ENCODE peak calls at places on chromosome 20, in seven cellular contexts. One of them, this sample, is unnamed. For H3K36me3, the result is how much of the 10 kb centered on the place peaks cover.

GRCh38 chr20:9241232-9241692 is 172.4 kb downstream of the PLCB4 start:
- DNase-seq in psoas muscle: no peak
- DNase-seq in lower lobe of right lung: no peak
- DNase-seq in hepatocyte: no peak
- DNase-seq in brain microvascular endothelial cell: peak
- DNase-seq in uterus: no peak
- DNase-seq in heart right ventricle: no peak
- DNase-seq in this sample: peak

GRCh38 chr20:45592574-45593189 is 13.6 kb upstream of the WFDC8 start:
- DNase-seq in psoas muscle: no peak
- DNase-seq in lower lobe of right lung: no peak
- DNase-seq in hepatocyte: peak
- DNase-seq in brain microvascular endothelial cell: peak
- DNase-seq in uterus: no peak
- DNase-seq in heart right ventricle: no peak
- DNase-seq in this sample: no peak

GRCh38 chr20:60073086-60073485 is 114.9 kb downstream of the CDH26 start:
- DNase-seq in psoas muscle: no peak
- DNase-seq in lower lobe of right lung: no peak
- DNase-seq in hepatocyte: no peak
- DNase-seq in brain microvascular endothelial cell: no peak
- DNase-seq in uterus: no peak
- DNase-seq in heart right ventricle: no peak
- DNase-seq in this sample: no peak

GRCh38 chr20:51473256-51473655 is 69.3 kb downstream of the NFATC2 start:
- DNase-seq in psoas muscle: no peak
- DNase-seq in lower lobe of right lung: no peak
- DNase-seq in hepatocyte: no peak
- DNase-seq in brain microvascular endothelial cell: no peak
- DNase-seq in uterus: peak
- DNase-seq in heart right ventricle: no peak
- DNase-seq in this sample: no peak

GRCh38 chr20:9087531-9088217 is 18.8 kb downstream of the PLCB4 start:
- DNase-seq in psoas muscle: no peak
- DNase-seq in lower lobe of right lung: no peak
- DNase-seq in hepatocyte: no peak
- DNase-seq in brain microvascular endothelial cell: no peak
- DNase-seq in uterus: no peak
- DNase-seq in heart right ventricle: no peak
- DNase-seq in this sample: no peak

GRCh38 chr20:11271319-11271718 is 597.5 kb upstream of the JAG1 start:
- DNase-seq in psoas muscle: no peak
- DNase-seq in lower lobe of right lung: no peak
- DNase-seq in hepatocyte: no peak
- DNase-seq in brain microvascular endothelial cell: no peak
- DNase-seq in uterus: no peak
- DNase-seq in heart right ventricle: no peak
- DNase-seq in this sample: no peak

GRCh38 chr20:5658897-5659296 is 91.3 kb upstream of the SHLD1 start:
- DNase-seq in psoas muscle: peak
- DNase-seq in lower lobe of right lung: peak
- DNase-seq in hepatocyte: peak
- DNase-seq in brain microvascular endothelial cell: peak
- DNase-seq in uterus: peak
- DNase-seq in heart right ventricle: peak
- DNase-seq in this sample: peak

GRCh38 chr20:33963756-33964155 is 30.0 kb upstream of the RALY start:
- DNase-seq in psoas muscle: no peak
- DNase-seq in lower lobe of right lung: no peak
- DNase-seq in hepatocyte: no peak
- DNase-seq in brain microvascular endothelial cell: no peak
- DNase-seq in uterus: no peak
- DNase-seq in heart right ventricle: no peak
- DNase-seq in this sample: no peak

GRCh38 chr20:45971425-45971674 is 653 bp downstream of the ZNF335 start:
- DNase-seq in psoas muscle: no peak
- DNase-seq in lower lobe of right lung: peak
- DNase-seq in hepatocyte: no peak
- DNase-seq in brain microvascular endothelial cell: no peak
- DNase-seq in uterus: no peak
- DNase-seq in heart right ventricle: no peak
- DNase-seq in this sample: no peak

GRCh38 chr20:63057133-63058117 is 50.7 kb upstream of the BHLHE23 start:
- DNase-seq in psoas muscle: no peak
- DNase-seq in lower lobe of right lung: no peak
- DNase-seq in hepatocyte: no peak
- DNase-seq in brain microvascular endothelial cell: no peak
- DNase-seq in uterus: no peak
- DNase-seq in heart right ventricle: no peak
- DNase-seq in this sample: no peak

GRCh38 chr20:13554706-13555105 is 84.0 kb downstream of the TASP1 start:
- DNase-seq in psoas muscle: no peak
- DNase-seq in lower lobe of right lung: no peak
- DNase-seq in hepatocyte: no peak
- DNase-seq in brain microvascular endothelial cell: peak
- DNase-seq in uterus: no peak
- DNase-seq in heart right ventricle: no peak
- DNase-seq in this sample: no peak

GRCh38 chr20:881051-881820 is 34.9 kb downstream of the ANGPT4 start:
- DNase-seq in psoas muscle: no peak
- DNase-seq in lower lobe of right lung: no peak
- DNase-seq in hepatocyte: no peak
- DNase-seq in brain microvascular endothelial cell: peak
- DNase-seq in uterus: no peak
- DNase-seq in heart right ventricle: no peak
- DNase-seq in this sample: no peak

GRCh38 chr20:9945406-9945805 is 89.4 kb upstream of the ANKEF1 start:
- DNase-seq in psoas muscle: no peak
- DNase-seq in lower lobe of right lung: no peak
- DNase-seq in hepatocyte: no peak
- DNase-seq in brain microvascular endothelial cell: peak
- DNase-seq in uterus: no peak
- DNase-seq in heart right ventricle: no peak
- DNase-seq in this sample: no peak

GRCh38 chr20:50690979-50691584 is at the start of gene RIPOR3:
- DNase-seq in psoas muscle: peak
- DNase-seq in lower lobe of right lung: no peak
- DNase-seq in hepatocyte: peak
- DNase-seq in brain microvascular endothelial cell: no peak
- DNase-seq in uterus: peak
- DNase-seq in heart right ventricle: peak
- DNase-seq in this sample: no peak

GRCh38 chr20:19185083-19185482 is 27.4 kb upstream of the SLC24A3 start:
- DNase-seq in psoas muscle: no peak
- DNase-seq in lower lobe of right lung: no peak
- DNase-seq in hepatocyte: no peak
- DNase-seq in brain microvascular endothelial cell: no peak
- DNase-seq in uterus: no peak
- DNase-seq in heart right ventricle: no peak
- DNase-seq in this sample: no peak

GRCh38 chr20:10077081-10077471 is 42.3 kb downstream of the ANKEF1 start:
- DNase-seq in psoas muscle: no peak
- DNase-seq in lower lobe of right lung: no peak
- DNase-seq in hepatocyte: peak
- DNase-seq in brain microvascular endothelial cell: no peak
- DNase-seq in uterus: no peak
- DNase-seq in heart right ventricle: no peak
- DNase-seq in this sample: no peak

GRCh38 chr20:43243672-43244269 is 54.1 kb upstream of the PTPRT start:
- DNase-seq in psoas muscle: no peak
- DNase-seq in lower lobe of right lung: no peak
- DNase-seq in hepatocyte: no peak
- DNase-seq in brain microvascular endothelial cell: no peak
- DNase-seq in uterus: no peak
- DNase-seq in heart right ventricle: no peak
- DNase-seq in this sample: no peak

GRCh38 chr20:50815162-50815989 is 20.5 kb downstream of the BCAS4 start:
- DNase-seq in psoas muscle: no peak
- DNase-seq in lower lobe of right lung: peak
- DNase-seq in hepatocyte: no peak
- DNase-seq in brain microvascular endothelial cell: peak
- DNase-seq in uterus: no peak
- DNase-seq in heart right ventricle: no peak
- DNase-seq in this sample: no peak

GRCh38 chr20:21511850-21512633 is 1.8 kb downstream of the NKX2-2 start:
- DNase-seq in psoas muscle: no peak
- DNase-seq in lower lobe of right lung: peak
- DNase-seq in hepatocyte: no peak
- DNase-seq in brain microvascular endothelial cell: no peak
- DNase-seq in uterus: no peak
- DNase-seq in heart right ventricle: no peak
- DNase-seq in this sample: no peak

GRCh38 chr20:672975-673604 is 2.5 kb downstream of the SCRT2 start:
- DNase-seq in psoas muscle: no peak
- DNase-seq in lower lobe of right lung: no peak
- DNase-seq in hepatocyte: no peak
- DNase-seq in brain microvascular endothelial cell: no peak
- DNase-seq in uterus: no peak
- DNase-seq in heart right ventricle: no peak
- DNase-seq in this sample: no peak

GRCh38 chr20:63518946-63519764 is 1.4 kb upstream of the PPDPF start:
- DNase-seq in psoas muscle: no peak
- DNase-seq in lower lobe of right lung: peak
- DNase-seq in hepatocyte: no peak
- DNase-seq in brain microvascular endothelial cell: no peak
- DNase-seq in uterus: no peak
- DNase-seq in heart right ventricle: peak
- DNase-seq in this sample: no peak

GRCh38 chr20:39010496-39010895 is 48.4 kb downstream of the DHX35 start:
- DNase-seq in psoas muscle: no peak
- DNase-seq in lower lobe of right lung: no peak
- DNase-seq in hepatocyte: no peak
- DNase-seq in brain microvascular endothelial cell: no peak
- DNase-seq in uterus: no peak
- DNase-seq in heart right ventricle: no peak
- DNase-seq in this sample: no peak
- H3K36me3 ChIP-seq in psoas muscle: half or more
- H3K36me3 ChIP-seq in lower lobe of right lung: half or more
- H3K36me3 ChIP-seq in hepatocyte: under half
- H3K36me3 ChIP-seq in brain microvascular endothelial cell: under half
- H3K36me3 ChIP-seq in uterus: under half
- H3K36me3 ChIP-seq in heart right ventricle: half or more
- H3K36me3 ChIP-seq in this sample: under half

GRCh38 chr20:17878912-17879602 is 89.5 kb downstream of the SNX5 start:
- DNase-seq in psoas muscle: no peak
- DNase-seq in lower lobe of right lung: no peak
- DNase-seq in hepatocyte: no peak
- DNase-seq in brain microvascular endothelial cell: no peak
- DNase-seq in uterus: no peak
- DNase-seq in heart right ventricle: no peak
- DNase-seq in this sample: no peak
- TF ChIP-seq CTCF in psoas muscle: no peak
- TF ChIP-seq CTCF in lower lobe of right lung: no peak
- TF ChIP-seq CTCF in hepatocyte: no peak
- TF ChIP-seq CTCF in brain microvascular endothelial cell: peak
- TF ChIP-seq CTCF in uterus: no peak
- TF ChIP-seq CTCF in heart right ventricle: no peak
- TF ChIP-seq CTCF in this sample: peak

DNA sequence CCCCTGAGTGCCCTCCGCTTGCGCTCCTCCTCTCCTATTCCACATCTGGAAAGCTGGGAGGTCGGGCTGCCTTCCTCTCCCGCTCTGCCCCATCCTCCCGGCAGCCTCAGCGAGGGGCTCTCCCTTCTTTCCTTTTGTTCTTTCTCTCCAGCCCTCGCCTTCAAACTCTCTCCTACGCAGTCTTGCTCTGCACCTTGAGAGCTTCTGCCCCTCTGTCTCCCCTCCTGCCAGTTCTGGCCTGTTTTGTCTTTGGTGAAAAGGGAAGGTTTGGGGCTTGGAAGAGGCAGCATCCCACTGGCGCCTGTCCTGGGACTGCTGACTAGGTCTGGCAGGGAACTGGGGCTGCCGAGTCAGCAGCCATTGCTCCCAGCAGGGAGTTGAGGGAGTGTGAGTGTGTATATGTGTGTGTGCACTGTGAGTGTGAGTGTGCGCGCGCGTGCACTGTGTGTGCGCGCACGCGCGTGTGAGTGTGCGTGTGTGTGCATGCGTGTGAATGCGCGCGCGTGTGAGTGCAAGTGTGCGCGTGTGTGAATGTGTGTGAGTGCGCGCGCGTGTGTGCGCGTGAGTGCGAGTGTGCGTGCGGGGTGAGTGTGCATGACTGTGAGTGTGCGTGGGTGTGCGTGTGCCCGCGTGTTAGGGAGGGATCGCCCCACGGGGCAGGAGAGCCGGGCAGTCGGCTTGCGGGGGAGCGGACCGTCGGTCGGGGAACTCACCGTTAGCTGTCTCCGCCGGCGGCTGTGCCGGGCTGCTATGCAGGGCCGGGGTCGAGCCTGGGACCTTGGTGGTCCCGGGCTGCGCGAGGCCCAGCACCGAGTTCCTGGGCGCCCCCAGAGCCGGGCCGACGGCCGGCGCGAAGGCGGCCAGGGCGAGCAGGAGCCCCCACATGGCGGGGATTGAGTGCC is 488 bp downstream of the CPXM1 start:
- DNase-seq in psoas muscle: no peak
- DNase-seq in lower lobe of right lung: no peak
- DNase-seq in hepatocyte: peak
- DNase-seq in brain microvascular endothelial cell: no peak
- DNase-seq in uterus: no peak
- DNase-seq in heart right ventricle: no peak
- DNase-seq in this sample: no peak
- H3K4me3 ChIP-seq in psoas muscle: peak
- H3K4me3 ChIP-seq in lower lobe of right lung: peak
- H3K4me3 ChIP-seq in hepatocyte: peak
- H3K4me3 ChIP-seq in brain microvascular endothelial cell: peak
- H3K4me3 ChIP-seq in uterus: peak
- H3K4me3 ChIP-seq in heart right ventricle: peak
- H3K4me3 ChIP-seq in this sample: peak

DNA sequence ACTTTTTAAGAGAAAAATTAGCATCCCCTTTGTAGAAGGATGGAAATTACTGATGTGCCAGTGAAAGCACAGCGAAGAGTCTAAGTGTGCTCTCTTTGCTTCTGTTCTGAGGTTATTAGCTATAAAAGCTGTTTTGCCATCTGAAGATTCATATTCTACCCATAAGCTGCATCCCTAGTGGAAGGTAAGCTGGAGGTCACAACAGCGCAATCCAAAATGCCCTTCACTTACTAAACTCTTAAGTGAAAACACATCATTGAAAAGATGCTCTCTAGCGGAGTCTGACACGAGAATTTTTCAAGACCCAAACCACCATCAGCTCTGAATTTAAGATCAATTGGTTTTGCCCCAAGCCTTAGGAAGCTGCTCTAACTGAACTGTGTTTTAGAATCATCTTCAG is 113.5 kb downstream of the ZMYND8 start:
- DNase-seq in psoas muscle: no peak
- DNase-seq in lower lobe of right lung: no peak
- DNase-seq in hepatocyte: no peak
- DNase-seq in brain microvascular endothelial cell: no peak
- DNase-seq in uterus: no peak
- DNase-seq in heart right ventricle: no peak
- DNase-seq in this sample: no peak
- H3K36me3 ChIP-seq in psoas muscle: half or more
- H3K36me3 ChIP-seq in lower lobe of right lung: half or more
- H3K36me3 ChIP-seq in hepatocyte: under half
- H3K36me3 ChIP-seq in brain microvascular endothelial cell: half or more
- H3K36me3 ChIP-seq in uterus: under half
- H3K36me3 ChIP-seq in heart right ventricle: half or more
- H3K36me3 ChIP-seq in this sample: under half